ENCODE peak calls at places on chromosomes 5 and 9, in seven cellular contexts. One of them, this sample, is unnamed.

GRCh38 chr5:1110260-1110929 is 1.5 kb downstream of the SLC12A7 start:
- DNase-seq in BJ: no peak
- DNase-seq in breast epithelium: no peak
- DNase-seq in fibroblast of lung: no peak
- DNase-seq in bronchial epithelial cell: no peak
- DNase-seq in lower lobe of right lung: no peak
- DNase-seq in HAP-1: peak; percentile 20
- DNase-seq in this sample: no peak

GRCh38 chr5:7683753-7684152 is 167.2 kb downstream of the CFAP90 start:
- DNase-seq in BJ: no peak
- DNase-seq in breast epithelium: no peak
- DNase-seq in fibroblast of lung: no peak
- DNase-seq in bronchial epithelial cell: peak; percentile 8
- DNase-seq in lower lobe of right lung: no peak
- DNase-seq in HAP-1: no peak
- DNase-seq in this sample: no peak

GRCh38 chr5:146221234-146221633 is 17.8 kb downstream of the RBM27 start:
- DNase-seq in BJ: no peak
- DNase-seq in breast epithelium: no peak
- DNase-seq in fibroblast of lung: no peak
- DNase-seq in bronchial epithelial cell: no peak
- DNase-seq in lower lobe of right lung: no peak
- DNase-seq in HAP-1: no peak
- DNase-seq in this sample: no peak

GRCh38 chr9:136820947-136821332 is 13.2 kb downstream of the RABL6 start:
- DNase-seq in BJ: no peak
- DNase-seq in breast epithelium: no peak
- DNase-seq in fibroblast of lung: peak; percentile 45
- DNase-seq in bronchial epithelial cell: no peak
- DNase-seq in lower lobe of right lung: no peak
- DNase-seq in HAP-1: no peak
- DNase-seq in this sample: no peak

GRCh38 chr5:572398-573019 is 39.6 kb upstream of the CEP72 start:
- DNase-seq in BJ: no peak
- DNase-seq in breast epithelium: no peak
- DNase-seq in fibroblast of lung: no peak
- DNase-seq in bronchial epithelial cell: no peak
- DNase-seq in lower lobe of right lung: no peak
- DNase-seq in HAP-1: peak; percentile 82
- DNase-seq in this sample: no peak

GRCh38 chr5:163760498-163760897 is 255.1 kb downstream of the MAT2B start:
- DNase-seq in BJ: peak; percentile 6
- DNase-seq in breast epithelium: no peak
- DNase-seq in fibroblast of lung: peak; percentile 99
- DNase-seq in bronchial epithelial cell: peak; percentile 95
- DNase-seq in lower lobe of right lung: no peak
- DNase-seq in HAP-1: no peak
- DNase-seq in this sample: no peak

GRCh38 chr5:136769900-136770684 is 404.7 kb upstream of the TRPC7 start:
- DNase-seq in BJ: no peak
- DNase-seq in breast epithelium: peak; percentile 71
- DNase-seq in fibroblast of lung: peak; percentile 52
- DNase-seq in bronchial epithelial cell: peak; percentile 64
- DNase-seq in lower lobe of right lung: peak; percentile 53
- DNase-seq in HAP-1: peak; percentile 81
- DNase-seq in this sample: peak; percentile 78

GRCh38 chr5:90909091-90909503 is 350.5 kb downstream of the ADGRV1 start:
- DNase-seq in BJ: no peak
- DNase-seq in breast epithelium: no peak
- DNase-seq in fibroblast of lung: peak; percentile 28
- DNase-seq in bronchial epithelial cell: no peak
- DNase-seq in lower lobe of right lung: no peak
- DNase-seq in HAP-1: no peak
- DNase-seq in this sample: no peak

GRCh38 chr5:89668821-89669220 is 740.7 kb downstream of the CETN3 start:
- DNase-seq in BJ: no peak
- DNase-seq in breast epithelium: no peak
- DNase-seq in fibroblast of lung: peak; percentile 35
- DNase-seq in bronchial epithelial cell: no peak
- DNase-seq in lower lobe of right lung: no peak
- DNase-seq in HAP-1: no peak
- DNase-seq in this sample: no peak

GRCh38 chr9:133991964-133992779 is at the start of gene VAV2:
- DNase-seq in BJ: no peak
- DNase-seq in breast epithelium: no peak
- DNase-seq in fibroblast of lung: peak; percentile 66
- DNase-seq in bronchial epithelial cell: peak; percentile 34
- DNase-seq in lower lobe of right lung: peak; percentile 83
- DNase-seq in HAP-1: peak; percentile 87
- DNase-seq in this sample: peak; percentile 91

GRCh38 chr5:34415559-34416198 is 240.4 kb upstream of the RAI14 start:
- DNase-seq in BJ: no peak
- DNase-seq in breast epithelium: no peak
- DNase-seq in fibroblast of lung: peak; percentile 11
- DNase-seq in bronchial epithelial cell: no peak
- DNase-seq in lower lobe of right lung: no peak
- DNase-seq in HAP-1: peak; percentile 48
- DNase-seq in this sample: no peak

GRCh38 chr9:97507585-97507984 is 6.1 kb downstream of the TMOD1 start:
- DNase-seq in BJ: no peak
- DNase-seq in breast epithelium: no peak
- DNase-seq in fibroblast of lung: no peak
- DNase-seq in bronchial epithelial cell: no peak
- DNase-seq in lower lobe of right lung: no peak
- DNase-seq in HAP-1: no peak
- DNase-seq in this sample: no peak

GRCh38 chr5:8633706-8634105 is 764.8 kb downstream of the MTRR start:
- DNase-seq in BJ: peak; percentile 6
- DNase-seq in breast epithelium: no peak
- DNase-seq in fibroblast of lung: peak; percentile 74
- DNase-seq in bronchial epithelial cell: no peak
- DNase-seq in lower lobe of right lung: no peak
- DNase-seq in HAP-1: no peak
- DNase-seq in this sample: no peak

GRCh38 chr5:6750142-6750840 is 37.1 kb downstream of the TENT4A start:
- DNase-seq in BJ: no peak
- DNase-seq in breast epithelium: no peak
- DNase-seq in fibroblast of lung: no peak
- DNase-seq in bronchial epithelial cell: no peak
- DNase-seq in lower lobe of right lung: peak; percentile 26
- DNase-seq in HAP-1: no peak
- DNase-seq in this sample: no peak

GRCh38 chr5:169856571-169856970 is 123.7 kb downstream of the INSYN2B start:
- DNase-seq in BJ: peak; percentile 76
- DNase-seq in breast epithelium: no peak
- DNase-seq in fibroblast of lung: peak; percentile 95
- DNase-seq in bronchial epithelial cell: peak; percentile 82
- DNase-seq in lower lobe of right lung: no peak
- DNase-seq in HAP-1: no peak
- DNase-seq in this sample: no peak

GRCh38 chr9:89590415-89590814 is 14.4 kb upstream of the GADD45G start:
- DNase-seq in BJ: no peak
- DNase-seq in breast epithelium: no peak
- DNase-seq in fibroblast of lung: no peak
- DNase-seq in bronchial epithelial cell: no peak
- DNase-seq in lower lobe of right lung: no peak
- DNase-seq in HAP-1: no peak
- DNase-seq in this sample: no peak

GRCh38 chr5:72363146-72363802 is 43.1 kb downstream of the PTCD2 start:
- DNase-seq in BJ: no peak
- DNase-seq in breast epithelium: no peak
- DNase-seq in fibroblast of lung: peak; percentile 89
- DNase-seq in bronchial epithelial cell: peak; percentile 92
- DNase-seq in lower lobe of right lung: no peak
- DNase-seq in HAP-1: peak; percentile 57
- DNase-seq in this sample: no peak

GRCh38 chr5:118726891-118727290 is 261.5 kb downstream of the DTWD2 start:
- DNase-seq in BJ: no peak
- DNase-seq in breast epithelium: no peak
- DNase-seq in fibroblast of lung: no peak
- DNase-seq in bronchial epithelial cell: no peak
- DNase-seq in lower lobe of right lung: no peak
- DNase-seq in HAP-1: no peak
- DNase-seq in this sample: no peak

GRCh38 chr9:134389659-134390058 is 63.4 kb downstream of the RXRA start:
- DNase-seq in BJ: no peak
- DNase-seq in breast epithelium: no peak
- DNase-seq in fibroblast of lung: no peak
- DNase-seq in bronchial epithelial cell: no peak
- DNase-seq in lower lobe of right lung: no peak
- DNase-seq in HAP-1: no peak
- DNase-seq in this sample: no peak

GRCh38 chr5:45383985-45384384 is 312.2 kb downstream of the HCN1 start:
- DNase-seq in BJ: no peak
- DNase-seq in breast epithelium: no peak
- DNase-seq in fibroblast of lung: no peak
- DNase-seq in bronchial epithelial cell: no peak
- DNase-seq in lower lobe of right lung: no peak
- DNase-seq in HAP-1: no peak
- DNase-seq in this sample: no peak

GRCh38 chr5:45385321-45386058 is 310.7 kb downstream of the HCN1 start:
- DNase-seq in BJ: peak; percentile 35
- DNase-seq in breast epithelium: no peak
- DNase-seq in fibroblast of lung: peak; percentile 82
- DNase-seq in bronchial epithelial cell: peak; percentile 0
- DNase-seq in lower lobe of right lung: no peak
- DNase-seq in HAP-1: no peak
- DNase-seq in this sample: no peak
- H3K4me3 ChIP-seq in BJ: no peak overlapping the region
- H3K4me3 ChIP-seq in breast epithelium: no peak overlapping the region
- H3K4me3 ChIP-seq in fibroblast of lung: no peak overlapping the region
- H3K4me3 ChIP-seq in bronchial epithelial cell: no peak overlapping the region
- H3K4me3 ChIP-seq in lower lobe of right lung: no peak overlapping the region
- H3K4me3 ChIP-seq in HAP-1: no peak overlapping the region
- H3K4me3 ChIP-seq in this sample: no peak overlapping the region

GRCh38 chr5:10257870-10258269 is 7.8 kb downstream of the CCT5 start:
- DNase-seq in BJ: no peak
- DNase-seq in breast epithelium: no peak
- DNase-seq in fibroblast of lung: no peak
- DNase-seq in bronchial epithelial cell: no peak
- DNase-seq in lower lobe of right lung: no peak
- DNase-seq in HAP-1: no peak
- DNase-seq in this sample: no peak

GRCh38 chr5:10250804-10251276 is 760 bp downstream of the CCT5 start:
- DNase-seq in BJ: no peak
- DNase-seq in breast epithelium: no peak
- DNase-seq in fibroblast of lung: peak; percentile 39
- DNase-seq in bronchial epithelial cell: peak; percentile 31
- DNase-seq in lower lobe of right lung: no peak
- DNase-seq in HAP-1: no peak
- DNase-seq in this sample: peak; percentile 42

GRCh38 chr5:10251409-10251808 is 1.3 kb downstream of the CCT5 start:
- DNase-seq in BJ: no peak
- DNase-seq in breast epithelium: no peak
- DNase-seq in fibroblast of lung: no peak
- DNase-seq in bronchial epithelial cell: no peak
- DNase-seq in lower lobe of right lung: no peak
- DNase-seq in HAP-1: no peak
- DNase-seq in this sample: no peak

GRCh38 chr5:10253390-10253789 is 3.3 kb downstream of the CCT5 start:
- DNase-seq in BJ: no peak
- DNase-seq in breast epithelium: no peak
- DNase-seq in fibroblast of lung: no peak
- DNase-seq in bronchial epithelial cell: no peak
- DNase-seq in lower lobe of right lung: no peak
- DNase-seq in HAP-1: no peak
- DNase-seq in this sample: no peak

DNA sequence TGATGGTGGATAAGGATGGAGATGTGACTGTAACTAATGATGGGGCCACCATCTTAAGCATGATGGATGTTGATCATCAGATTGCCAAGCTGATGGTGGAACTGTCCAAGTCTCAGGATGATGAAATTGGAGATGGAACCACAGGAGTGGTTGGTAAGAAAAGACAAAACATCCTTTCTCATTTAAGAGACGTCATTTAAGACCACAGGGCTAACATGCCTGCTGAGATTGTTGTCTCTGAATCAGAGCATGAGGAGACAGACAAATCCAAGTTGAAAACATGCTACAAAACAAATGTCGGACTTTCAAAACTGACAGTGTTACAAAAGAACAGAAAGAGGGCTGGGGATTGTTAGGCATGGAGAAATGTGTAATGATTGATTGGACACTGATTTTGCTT is 4.6 kb downstream of the CCT5 start:
- DNase-seq in BJ: no peak
- DNase-seq in breast epithelium: no peak
- DNase-seq in fibroblast of lung: no peak
- DNase-seq in bronchial epithelial cell: no peak
- DNase-seq in lower lobe of right lung: no peak
- DNase-seq in HAP-1: no peak
- DNase-seq in this sample: no peak
- H3K36me3 ChIP-seq in BJ: peaks cover 18% of the 10 kb centered on the region
- H3K36me3 ChIP-seq in breast epithelium: no peaks in the 10 kb centered on the region
- H3K36me3 ChIP-seq in fibroblast of lung: peaks cover 22% of the 10 kb centered on the region
- H3K36me3 ChIP-seq in bronchial epithelial cell: peaks cover 24% of the 10 kb centered on the region
- H3K36me3 ChIP-seq in lower lobe of right lung: peaks cover 73% of the 10 kb centered on the region
- H3K36me3 ChIP-seq in HAP-1: peaks cover 76% of the 10 kb centered on the region
- H3K36me3 ChIP-seq in this sample: peaks cover 48% of the 10 kb centered on the region

DNA sequence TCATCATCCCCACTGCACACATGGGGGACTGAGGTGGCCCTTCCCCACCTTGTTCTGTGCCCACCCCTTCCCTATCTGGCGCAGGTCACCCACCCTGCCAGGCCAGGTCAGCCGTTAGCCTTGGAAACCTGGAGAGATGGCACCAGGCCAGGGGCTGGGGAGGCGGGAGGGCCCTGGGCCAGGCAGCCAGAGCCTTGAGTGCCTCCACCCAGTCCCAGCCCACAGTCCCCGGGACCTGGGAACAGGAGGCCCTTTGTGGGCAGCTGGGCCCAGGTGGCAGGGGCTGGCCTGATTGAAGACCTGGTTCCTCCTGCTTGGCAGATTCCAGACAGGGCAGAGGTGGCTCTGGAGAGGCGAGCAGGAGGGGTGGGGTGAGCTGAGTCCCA is 70.6 kb downstream of the LRSAM1 start:
- DNase-seq in BJ: no peak
- DNase-seq in breast epithelium: peak; percentile 69
- DNase-seq in fibroblast of lung: no peak
- DNase-seq in bronchial epithelial cell: no peak
- DNase-seq in lower lobe of right lung: peak; percentile 70
- DNase-seq in HAP-1: no peak
- DNase-seq in this sample: no peak
- H3K4me3 ChIP-seq in BJ: no peak overlapping the region
- H3K4me3 ChIP-seq in breast epithelium: no peak overlapping the region
- H3K4me3 ChIP-seq in fibroblast of lung: peak overlapping the region; percentile 2
- H3K4me3 ChIP-seq in bronchial epithelial cell: no peak overlapping the region
- H3K4me3 ChIP-seq in lower lobe of right lung: no peak overlapping the region
- H3K4me3 ChIP-seq in HAP-1: no peak overlapping the region
- H3K4me3 ChIP-seq in this sample: no peak overlapping the region

GRCh38 chr5:41721521-41721920 is 148.7 kb downstream of the OXCT1 start:
- DNase-seq in BJ: no peak
- DNase-seq in breast epithelium: no peak
- DNase-seq in fibroblast of lung: no peak
- DNase-seq in bronchial epithelial cell: no peak
- DNase-seq in lower lobe of right lung: no peak
- DNase-seq in HAP-1: no peak
- DNase-seq in this sample: no peak

DNA sequence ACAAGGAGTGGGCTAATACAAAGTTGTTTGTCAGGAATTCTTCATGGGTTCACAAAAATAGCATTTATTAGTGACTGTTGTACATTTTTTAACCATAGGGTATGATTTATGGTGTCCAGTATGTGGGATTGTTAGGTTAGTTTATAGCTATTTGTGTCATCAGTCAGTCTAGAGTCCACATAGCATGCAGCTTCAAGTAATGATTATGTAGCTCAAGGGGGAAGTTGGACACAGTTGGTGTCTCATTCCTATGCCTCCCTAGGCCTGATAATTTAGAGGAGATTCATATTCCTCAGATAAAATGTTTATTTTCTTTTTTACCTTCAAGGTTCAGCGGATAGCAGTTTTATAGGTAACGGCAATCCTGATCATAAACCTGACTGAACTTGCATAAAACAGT is 153.8 kb downstream of the OXCT1 start:
- DNase-seq in BJ: no peak
- DNase-seq in breast epithelium: no peak
- DNase-seq in fibroblast of lung: no peak
- DNase-seq in bronchial epithelial cell: no peak
- DNase-seq in lower lobe of right lung: no peak
- DNase-seq in HAP-1: no peak
- DNase-seq in this sample: no peak
- H3K36me3 ChIP-seq in BJ: no peaks in the 10 kb centered on the region
- H3K36me3 ChIP-seq in breast epithelium: no peaks in the 10 kb centered on the region
- H3K36me3 ChIP-seq in fibroblast of lung: no peaks in the 10 kb centered on the region
- H3K36me3 ChIP-seq in bronchial epithelial cell: no peaks in the 10 kb centered on the region
- H3K36me3 ChIP-seq in lower lobe of right lung: no peaks in the 10 kb centered on the region
- H3K36me3 ChIP-seq in HAP-1: no peaks in the 10 kb centered on the region
- H3K36me3 ChIP-seq in this sample: no peaks in the 10 kb centered on the region

This sample was measured in H7.